ENCODE peak calls at places on chromosomes 12 and 14, in six cellular contexts. U is AG04449, J is foreskin fibroblast, N is HTR-8/SVneo, A is progenitor cell of endocrine pancreas, H is NCI-H1694 treated with DMSO at 0.1 percent for 48 hours. X is an unnamed sample.

GRCh38 chr12:4054643-4055042 is 181.4 kb upstream of the PARP11 start:
- DNase-seq in U (no peak), J (no peak), N (no peak), A (no peak), H (no peak), X (no peak)

GRCh38 chr12:28626504-28626903 is 436.2 kb downstream of the CCDC91 start:
- DNase-seq in U (no peak), J (no peak), N (no peak), A (no peak), H (no peak), X (no peak)

GRCh38 chr12:71415336-71416231 is 24.0 kb upstream of the LGR5 start:
- DNase-seq in U (no peak), J (no peak), N (peak), A (no peak), H (peak), X (peak)

GRCh38 chr12:57755454-57756372 is 810 bp downstream of the MARCHF9 start:
- DNase-seq in U (no peak), J (no peak), N (no peak), A (no peak), H (no peak), X (peak)

GRCh38 chr14:70713096-70713875 is 71.6 kb downstream of the TTC9 start:
- DNase-seq in U (no peak), J (no peak), N (no peak), A (no peak), H (no peak), X (no peak)

GRCh38 chr12:121005346-121005815 is 10.9 kb downstream of the C12orf43 start:
- DNase-seq in U (no peak), J (peak), N (peak), A (peak), H (peak), X (peak)

GRCh38 chr14:93032301-93032929 is 83.3 kb downstream of the ITPK1 start:
- DNase-seq in U (no peak), J (no peak), N (no peak), A (no peak), H (no peak), X (no peak)

GRCh38 chr12:34345801-34346200 is 323.5 kb downstream of the ALG10 start:
- DNase-seq in U (no peak), J (no peak), N (no peak), A (no peak), H (no peak), X (no peak)

GRCh38 chr12:117485984-117486839 is 124.8 kb upstream of the NOS1 start:
- DNase-seq in U (no peak), J (no peak), N (no peak), A (no peak), H (no peak), X (no peak)

GRCh38 chr14:99931308-99931707 is 133.9 kb upstream of the EVL start:
- DNase-seq in U (no peak), J (no peak), N (no peak), A (no peak), H (no peak), X (no peak)

GRCh38 chr12:41100572-41100971 is 87.5 kb upstream of the PDZRN4 start:
- DNase-seq in U (no peak), J (no peak), N (no peak), A (no peak), H (no peak), X (no peak)

GRCh38 chr14:61179776-61180398 is 101.3 kb downstream of the TMEM30B start:
- DNase-seq in U (no peak), J (peak), N (no peak), A (no peak), H (no peak), X (no peak)

GRCh38 chr12:1391722-1392121 is 202.7 kb downstream of the FBXL14 start:
- DNase-seq in U (no peak), J (no peak), N (no peak), A (no peak), H (no peak), X (no peak)

GRCh38 chr12:85029456-85029855 is 6.6 kb downstream of the TSPAN19 start:
- DNase-seq in U (no peak), J (no peak), N (peak), A (no peak), H (peak), X (peak)

GRCh38 chr12:55797068-55797467 is 20.5 kb downstream of the SARNP start:
- DNase-seq in U (no peak), J (peak), N (peak), A (no peak), H (peak), X (peak)

GRCh38 chr12:115209230-115209629 is 525.3 kb upstream of the TBX3 start:
- DNase-seq in U (no peak), J (no peak), N (no peak), A (no peak), H (no peak), X (no peak)

GRCh38 chr14:44620106-44621019 is 113.3 kb upstream of the FSCB start:
- DNase-seq in U (no peak), J (no peak), N (no peak), A (no peak), H (no peak), X (no peak)

GRCh38 chr14:74959596-74960180 is 4.3 kb upstream of the PGF start:
- DNase-seq in U (no peak), J (no peak), N (no peak), A (no peak), H (no peak), X (no peak)

GRCh38 chr12:24487606-24488005 is 461.3 kb downstream of the BCAT1 start:
- DNase-seq in U (no peak), J (no peak), N (no peak), A (no peak), H (no peak), X (no peak)

GRCh38 chr12:113800201-113800600 is 165.9 kb downstream of the RBM19 start:
- DNase-seq in U (no peak), J (no peak), N (no peak), A (no peak), H (no peak), X (no peak)

GRCh38 chr12:3200032-3200617 is 122.9 kb downstream of the TSPAN9 start:
- DNase-seq in U (no peak), J (peak), N (peak), A (peak), H (peak), X (peak)

GRCh38 chr14:93898081-93898611 is 29.0 kb upstream of the FAM181A start:
- DNase-seq in U (no peak), J (no peak), N (no peak), A (no peak), H (no peak), X (no peak)

GRCh38 chr14:94021001-94021400 is 5.1 kb upstream of the OTUB2 start:
- DNase-seq in U (no peak), J (no peak), N (no peak), A (no peak), H (no peak), X (peak)

GRCh38 chr14:95191445-95192199 is 34.3 kb upstream of the DICER1 start:
- DNase-seq in U (no peak), J (no peak), N (no peak), A (no peak), H (no peak), X (no peak)

GRCh38 chr12:4809013-4809448 is 88.8 kb downstream of the GALNT8 start:
- DNase-seq in U (no peak), J (no peak), N (no peak), A (peak), H (peak), X (no peak)

GRCh38 chr14:87566986-87567385 is 426.0 kb downstream of the GALC start:
- DNase-seq in U (no peak), J (no peak), N (no peak), A (no peak), H (no peak), X (no peak)

GRCh38 chr12:115468087-115468510 is 784.1 kb upstream of the TBX3 start:
- DNase-seq in U (no peak), J (no peak), N (no peak), A (no peak), H (no peak), X (no peak)

GRCh38 chr12:32918890-32919791 is 22.6 kb upstream of the PKP2 start:
- DNase-seq in U (no peak), J (no peak), N (peak), A (no peak), H (peak), X (no peak)

GRCh38 chr12:66131067-66131688 is 628 bp upstream of the LLPH start:
- DNase-seq in U (no peak), J (no peak), N (no peak), A (no peak), H (no peak), X (no peak)

GRCh38 chr12:65867428-65867827 is 43.1 kb downstream of the HMGA2 start:
- DNase-seq in U (peak), J (peak), N (no peak), A (no peak), H (no peak), X (no peak)

GRCh38 chr12:50242751-50243191 is 40.5 kb downstream of the LIMA1 start:
- DNase-seq in U (peak), J (peak), N (no peak), A (no peak), H (no peak), X (no peak)

GRCh38 chr12:79546461-79547043 is 144.2 kb downstream of the PAWR start:
- DNase-seq in U (no peak), J (no peak), N (no peak), A (no peak), H (no peak), X (no peak)

X was measured in hepatic stellate cell.